ENCODE peak calls at places on chromosomes 11 and 22, in four cellular contexts. Z, B, K and A are unnamed samples.

GRCh38 chr11:125952973-125953372 is 7.1 kb downstream of the VSIG10L2 start:
- DNase-seq in Z (peak), B (no peak), K (no peak), A (no peak)

GRCh38 chr11:19711911-19712280 is 741 bp upstream of the NAV2 start:
- DNase-seq in Z (peak), B (peak), K (peak), A (no peak)

GRCh38 chr11:72736452-72737069 is 15.6 kb downstream of the ARAP1 start:
- DNase-seq in Z (peak), B (no peak), K (peak), A (no peak)

GRCh38 chr11:96357794-96358193 is 14.8 kb upstream of the MAML2 start:
- DNase-seq in Z (no peak), B (no peak), K (no peak), A (no peak)

GRCh38 chr11:69280994-69281393 is 13.0 kb upstream of the MYEOV start:
- DNase-seq in Z (peak), B (no peak), K (peak), A (no peak)

GRCh38 chr22:46490538-46490937 is 46.9 kb downstream of the CELSR1 start:
- DNase-seq in Z (no peak), B (no peak), K (no peak), A (no peak)

GRCh38 chr11:1335811-1336761 is 26.7 kb upstream of the TOLLIP start:
- DNase-seq in Z (peak), B (peak), K (peak), A (peak)

GRCh38 chr11:44754876-44755552 is 28.3 kb downstream of the TSPAN18 start:
- DNase-seq in Z (no peak), B (peak), K (no peak), A (no peak)

GRCh38 chr11:108698844-108699642 is 34.2 kb downstream of the DDX10 start:
- DNase-seq in Z (no peak), B (no peak), K (no peak), A (no peak)

GRCh38 chr11:73325036-73325981 is 17.2 kb downstream of the ARHGEF17 start:
- DNase-seq in Z (no peak), B (no peak), K (no peak), A (no peak)

GRCh38 chr11:64007160-64007628 is 21.0 kb downstream of the OTUB1 start:
- DNase-seq in Z (peak), B (peak), K (no peak), A (peak)

GRCh38 chr11:27921472-27921871 is 186.5 kb downstream of the KIF18A start:
- DNase-seq in Z (no peak), B (no peak), K (no peak), A (no peak)

GRCh38 chr11:44268073-44268806 is 41.7 kb downstream of the ALX4 start:
- DNase-seq in Z (no peak), B (no peak), K (no peak), A (no peak)

GRCh38 chr11:46352063-46352841 is 5.0 kb downstream of the DGKZ start:
- DNase-seq in Z (peak), B (peak), K (peak), A (peak)

GRCh38 chr22:50674606-50675552 is 2.3 kb downstream of the SHANK3 start:
- DNase-seq in Z (peak), B (peak), K (peak), A (peak)

GRCh38 chr11:9719949-9720646 is 56.2 kb downstream of the SWAP70 start:
- DNase-seq in Z (no peak), B (no peak), K (no peak), A (no peak)

GRCh38 chr22:31846161-31847115 is 92.6 kb downstream of the DEPDC5 start:
- DNase-seq in Z (no peak), B (peak), K (no peak), A (no peak)

GRCh38 chr22:38872831-38873248 is 824 bp upstream of the CBX6 start:
- DNase-seq in Z (peak), B (peak), K (peak), A (peak)

GRCh38 chr11:120612363-120613263 is 101.1 kb downstream of the GRIK4 start:
- DNase-seq in Z (no peak), B (no peak), K (no peak), A (no peak)

GRCh38 chr11:119522609-119523008 is 99.6 kb upstream of the THY1 start:
- DNase-seq in Z (no peak), B (no peak), K (no peak), A (no peak)

GRCh38 chr11:128948583-128948982 is 5.9 kb upstream of the TP53AIP1 start:
- DNase-seq in Z (no peak), B (peak), K (no peak), A (peak)
- TF ChIP-seq CTCF in Z (no peak), B (peak), K (no peak), A (peak)

GRCh38 chr11:12089041-12089440 is 21.3 kb upstream of the MICAL2 start:
- DNase-seq in Z (no peak), B (no peak), K (no peak), A (no peak)

GRCh38 chr11:12089473-12089872 is 20.9 kb upstream of the MICAL2 start:
- DNase-seq in Z (no peak), B (no peak), K (no peak), A (no peak)

GRCh38 chr11:12088531-12088930 is 21.9 kb upstream of the MICAL2 start:
- DNase-seq in Z (no peak), B (no peak), K (peak), A (no peak)

GRCh38 chr11:12087075-12087775 is 23.2 kb upstream of the MICAL2 start:
- DNase-seq in Z (peak), B (peak), K (peak), A (no peak)

DNA sequence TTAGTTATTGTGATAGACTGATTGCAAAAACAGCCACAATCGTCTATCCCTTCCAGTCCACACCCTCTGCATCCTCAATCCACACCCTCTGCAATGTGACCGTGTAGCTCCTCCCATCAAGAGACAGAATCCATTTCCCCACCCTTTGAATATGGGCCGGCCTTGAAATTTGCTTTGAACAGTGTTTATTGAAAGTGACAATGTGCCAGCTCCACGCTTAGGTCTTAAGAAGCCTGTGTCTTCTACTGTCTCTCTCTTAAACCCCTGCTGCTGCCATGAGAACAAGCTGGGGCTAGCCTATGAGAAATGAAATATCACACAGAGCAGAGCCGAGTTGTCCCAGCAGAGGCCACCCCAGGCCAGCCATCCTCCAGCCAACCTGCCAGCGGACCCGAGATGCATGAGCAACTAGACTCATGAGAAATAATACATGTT is 22.3 kb upstream of the MICAL2 start:
- DNase-seq in Z (peak), B (no peak), K (peak), A (no peak)
- TF ChIP-seq CTCF in Z (no peak), B (no peak), K (no peak), A (no peak)

DNA sequence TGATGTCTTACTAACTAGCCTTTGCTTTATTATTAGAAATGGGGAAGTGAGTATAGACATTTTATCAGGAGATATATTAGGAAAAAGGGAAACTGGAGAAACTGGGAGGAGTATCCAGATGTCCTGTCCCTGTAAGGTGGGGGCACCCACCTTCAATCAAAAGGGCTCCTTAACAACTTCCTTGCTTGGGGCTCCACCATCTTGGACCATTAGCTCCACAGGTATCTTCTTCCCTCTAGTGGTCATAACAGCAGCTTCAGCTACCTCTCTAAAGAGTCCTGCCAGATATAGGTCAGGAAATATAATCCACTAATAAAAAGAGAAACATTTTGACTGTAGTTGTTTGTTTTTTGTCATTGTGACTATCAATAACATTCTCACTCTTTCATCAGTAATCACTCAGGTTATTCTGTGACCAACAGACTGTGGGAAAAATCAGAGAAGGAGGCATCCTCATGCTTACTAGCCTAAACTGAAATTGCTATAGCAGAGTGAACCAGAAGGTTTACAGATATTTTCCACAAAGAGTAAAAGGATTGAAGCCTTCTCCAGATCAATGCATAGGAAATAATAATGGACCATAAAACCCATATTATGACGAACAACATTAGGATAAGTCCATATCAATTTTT is 10.4 kb downstream of the OR51B4 start:
- DNase-seq in Z (no peak), B (peak), K (no peak), A (no peak)
- TF ChIP-seq CTCF in Z (peak), B (peak), K (no peak), A (peak)

GRCh38 chr11:67288452-67289225 is 464 bp upstream of the ANKRD13D start:
- DNase-seq in Z (peak), B (peak), K (peak), A (peak)
- TF ChIP-seq CTCF in Z (no peak), B (peak), K (no peak), A (no peak)

DNA sequence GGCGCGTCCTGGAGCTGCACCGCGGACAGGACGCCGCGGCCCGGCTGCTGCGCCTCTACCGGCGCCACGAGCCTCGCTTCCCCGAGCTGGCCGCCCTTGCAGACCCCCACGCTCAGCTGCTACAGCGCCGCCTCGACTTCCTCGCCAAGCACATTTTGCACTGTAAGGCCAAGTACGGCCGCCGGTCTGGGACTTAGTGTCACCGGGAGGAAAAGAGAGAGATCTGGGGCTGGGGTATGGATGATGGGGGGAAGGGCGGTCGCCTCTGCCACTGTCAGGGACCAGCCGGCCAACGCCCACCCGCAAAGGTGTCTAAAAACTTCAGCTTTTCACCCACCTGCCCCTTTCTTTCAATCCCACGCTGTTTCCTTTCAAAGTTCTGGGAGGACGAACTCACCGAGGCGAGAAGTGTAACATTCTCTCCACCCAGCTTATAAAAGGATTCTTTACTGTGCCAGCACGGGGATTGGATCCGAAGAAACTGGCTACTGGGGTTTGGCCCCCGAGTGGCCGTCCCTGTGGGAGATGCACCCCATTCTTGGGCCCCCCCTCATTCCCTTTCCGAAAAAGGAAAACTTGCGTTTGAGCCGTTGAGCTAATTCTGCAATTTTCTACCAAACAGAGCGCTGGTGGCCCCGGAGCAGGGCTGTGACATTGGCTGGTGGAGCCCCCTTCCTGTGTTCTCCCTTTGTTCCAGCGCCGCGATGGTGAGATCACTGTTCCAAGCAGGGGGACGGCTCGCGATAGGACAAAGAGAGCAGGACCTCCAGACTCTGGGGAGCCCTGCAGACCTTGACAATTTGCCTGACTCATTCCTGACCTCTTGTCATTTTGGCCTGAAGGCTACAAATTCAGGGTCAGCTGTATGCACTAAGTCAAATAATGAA is 1.7 kb downstream of the FJX1 start:
- DNase-seq in Z (peak), B (peak), K (peak), A (peak)
- TF ChIP-seq CTCF in Z (no peak), B (no peak), K (no peak), A (no peak)

DNA sequence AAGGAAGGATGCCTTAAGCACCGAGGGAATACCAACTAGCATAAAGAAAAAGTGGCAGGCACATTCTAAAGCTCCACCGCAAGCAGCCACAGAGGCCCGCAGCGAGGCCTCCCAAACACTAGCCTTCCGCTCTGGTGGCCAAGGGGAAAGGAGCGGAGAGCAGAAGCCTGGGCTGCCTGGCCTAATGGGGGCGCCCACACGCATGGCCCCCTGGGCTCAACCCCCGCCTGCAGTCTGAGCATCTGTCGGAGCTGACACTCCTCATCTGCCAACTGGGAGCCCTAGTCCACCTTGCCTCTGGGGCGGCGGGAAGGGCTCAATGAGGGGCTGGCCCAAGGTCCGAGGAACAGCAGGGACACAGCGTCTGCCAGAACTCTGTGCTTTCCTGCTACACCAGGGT is 50.1 kb upstream of the WNT11 start:
- DNase-seq in Z (no peak), B (peak), K (peak), A (no peak)
- TF ChIP-seq CTCF in Z (no peak), B (no peak), K (no peak), A (no peak)

GRCh38 chr22:19105867-19106802 is 16.1 kb downstream of the DGCR2 start:
- DNase-seq in Z (no peak), B (peak), K (no peak), A (no peak)
- TF ChIP-seq CTCF in Z (no peak), B (peak), K (no peak), A (peak)